ENCODE peak calls at places on chromosomes 16 and 17, in ten cellular contexts. One of them, this sample, is unnamed.
A peak's percentile ranks its signal among the peaks of the same experiment; 100 is the strongest.

GRCh38 chr17:9645858-9646555 is 690 bp downstream of the USP43 start:
- DNase-seq in PC-3: peak; percentile 51
- DNase-seq in OCI-LY7: no peak
- DNase-seq in PC-9: peak; percentile 77
- DNase-seq in HCT116: peak; percentile 12
- DNase-seq in SK-N-SH: peak; percentile 27
- DNase-seq in hepatocyte: peak; percentile 89
- DNase-seq in GM23338: peak; percentile 79
- DNase-seq in Karpas-422: no peak
- DNase-seq in MM.1S: no peak
- DNase-seq in this sample: peak; percentile 20

GRCh38 chr16:29916979-29917378 is 9.0 kb downstream of the KCTD13 start:
- DNase-seq in PC-3: no peak
- DNase-seq in OCI-LY7: no peak
- DNase-seq in PC-9: no peak
- DNase-seq in HCT116: no peak
- DNase-seq in SK-N-SH: peak; percentile 28
- DNase-seq in hepatocyte: no peak
- DNase-seq in GM23338: no peak
- DNase-seq in Karpas-422: no peak
- DNase-seq in MM.1S: no peak
- DNase-seq in this sample: no peak

GRCh38 chr16:74309789-74310781 is 13.5 kb downstream of the PSMD7 start:
- DNase-seq in PC-3: peak; percentile 55
- DNase-seq in OCI-LY7: peak; percentile 55
- DNase-seq in PC-9: peak; percentile 21
- DNase-seq in HCT116: peak; percentile 41
- DNase-seq in SK-N-SH: peak; percentile 66
- DNase-seq in hepatocyte: peak; percentile 58
- DNase-seq in GM23338: peak; percentile 76
- DNase-seq in Karpas-422: peak; percentile 69
- DNase-seq in MM.1S: peak; percentile 10
- DNase-seq in this sample: peak; percentile 70

GRCh38 chr16:14640538-14640937 is 7.8 kb downstream of the BFAR start:
- DNase-seq in PC-3: no peak
- DNase-seq in OCI-LY7: no peak
- DNase-seq in PC-9: no peak
- DNase-seq in HCT116: no peak
- DNase-seq in SK-N-SH: no peak
- DNase-seq in hepatocyte: no peak
- DNase-seq in GM23338: no peak
- DNase-seq in Karpas-422: no peak
- DNase-seq in MM.1S: no peak
- DNase-seq in this sample: no peak

GRCh38 chr17:3026856-3027751 is 36.3 kb downstream of the OR1D5 start:
- DNase-seq in PC-3: no peak
- DNase-seq in OCI-LY7: no peak
- DNase-seq in PC-9: no peak
- DNase-seq in HCT116: no peak
- DNase-seq in SK-N-SH: no peak
- DNase-seq in hepatocyte: no peak
- DNase-seq in GM23338: no peak
- DNase-seq in Karpas-422: no peak
- DNase-seq in MM.1S: no peak
- DNase-seq in this sample: no peak

GRCh38 chr16:27245276-27246231 is 23.0 kb downstream of the NSMCE1 start:
- DNase-seq in PC-3: peak; percentile 83
- DNase-seq in OCI-LY7: no peak
- DNase-seq in PC-9: no peak
- DNase-seq in HCT116: no peak
- DNase-seq in SK-N-SH: no peak
- DNase-seq in hepatocyte: no peak
- DNase-seq in GM23338: no peak
- DNase-seq in Karpas-422: no peak
- DNase-seq in MM.1S: no peak
- DNase-seq in this sample: peak; percentile 93

GRCh38 chr17:82977586-82977985 is 101.8 kb upstream of the METRNL start:
- DNase-seq in PC-3: no peak
- DNase-seq in OCI-LY7: no peak
- DNase-seq in PC-9: no peak
- DNase-seq in HCT116: no peak
- DNase-seq in SK-N-SH: no peak
- DNase-seq in hepatocyte: no peak
- DNase-seq in GM23338: no peak
- DNase-seq in Karpas-422: no peak
- DNase-seq in MM.1S: no peak
- DNase-seq in this sample: no peak

GRCh38 chr16:15833551-15833950 is 23.3 kb downstream of the MYH11 start:
- DNase-seq in PC-3: no peak
- DNase-seq in OCI-LY7: no peak
- DNase-seq in PC-9: no peak
- DNase-seq in HCT116: no peak
- DNase-seq in SK-N-SH: no peak
- DNase-seq in hepatocyte: no peak
- DNase-seq in GM23338: no peak
- DNase-seq in Karpas-422: no peak
- DNase-seq in MM.1S: no peak
- DNase-seq in this sample: no peak

GRCh38 chr17:12024332-12024731 is 3.7 kb downstream of the MAP2K4 start:
- DNase-seq in PC-3: peak; percentile 96
- DNase-seq in OCI-LY7: no peak
- DNase-seq in PC-9: no peak
- DNase-seq in HCT116: peak; percentile 68
- DNase-seq in SK-N-SH: no peak
- DNase-seq in hepatocyte: no peak
- DNase-seq in GM23338: no peak
- DNase-seq in Karpas-422: no peak
- DNase-seq in MM.1S: no peak
- DNase-seq in this sample: peak; percentile 64

GRCh38 chr16:57540906-57541753 is 1.3 kb upstream of the ADGRG5 start:
- DNase-seq in PC-3: no peak
- DNase-seq in OCI-LY7: no peak
- DNase-seq in PC-9: no peak
- DNase-seq in HCT116: no peak
- DNase-seq in SK-N-SH: peak; percentile 10
- DNase-seq in hepatocyte: no peak
- DNase-seq in GM23338: no peak
- DNase-seq in Karpas-422: no peak
- DNase-seq in MM.1S: no peak
- DNase-seq in this sample: no peak

GRCh38 chr17:2050871-2051387 is 4.0 kb upstream of the HIC1 start:
- DNase-seq in PC-3: peak; percentile 41
- DNase-seq in OCI-LY7: no peak
- DNase-seq in PC-9: no peak
- DNase-seq in HCT116: no peak
- DNase-seq in SK-N-SH: no peak
- DNase-seq in hepatocyte: peak; percentile 72
- DNase-seq in GM23338: peak; percentile 77
- DNase-seq in Karpas-422: no peak
- DNase-seq in MM.1S: no peak
- DNase-seq in this sample: peak; percentile 84

GRCh38 chr17:78318843-78319242 is 41.0 kb downstream of the SOCS3 start:
- DNase-seq in PC-3: no peak
- DNase-seq in OCI-LY7: no peak
- DNase-seq in PC-9: no peak
- DNase-seq in HCT116: no peak
- DNase-seq in SK-N-SH: peak; percentile 54
- DNase-seq in hepatocyte: no peak
- DNase-seq in GM23338: no peak
- DNase-seq in Karpas-422: peak; percentile 17
- DNase-seq in MM.1S: no peak
- DNase-seq in this sample: no peak
- H3K4me1 ChIP-seq in PC-3: peaks cover 37% of the 10 kb centered on the region
- H3K4me1 ChIP-seq in OCI-LY7: peaks cover 6% of the 10 kb centered on the region
- H3K4me1 ChIP-seq in PC-9: peaks cover 39% of the 10 kb centered on the region
- H3K4me1 ChIP-seq in HCT116: peaks cover 39% of the 10 kb centered on the region
- H3K4me1 ChIP-seq in SK-N-SH: peaks cover 32% of the 10 kb centered on the region
- H3K4me1 ChIP-seq in hepatocyte: peaks cover 40% of the 10 kb centered on the region
- H3K4me1 ChIP-seq in GM23338: peaks cover 38% of the 10 kb centered on the region
- H3K4me1 ChIP-seq in Karpas-422: peaks cover 13% of the 10 kb centered on the region
- H3K4me1 ChIP-seq in MM.1S: peaks cover 12% of the 10 kb centered on the region
- H3K4me1 ChIP-seq in this sample: peaks cover 39% of the 10 kb centered on the region

DNA sequence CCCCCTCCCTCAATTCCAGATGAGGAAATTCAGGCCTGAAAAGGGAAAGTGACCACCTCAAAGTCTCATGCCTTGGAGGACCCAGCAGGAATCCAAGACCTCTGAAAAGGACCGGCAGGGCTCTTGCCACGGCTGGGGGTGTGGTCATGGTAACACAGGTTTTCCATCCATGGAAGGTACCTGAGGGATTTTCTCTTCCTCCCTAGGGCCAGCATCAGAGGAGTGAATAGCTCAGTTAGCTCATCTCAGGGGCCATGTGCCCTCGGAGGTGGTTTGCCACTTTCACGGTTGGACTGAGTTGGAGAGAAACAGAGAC is 1.3 kb downstream of the CIITA start:
- DNase-seq in PC-3: no peak
- DNase-seq in OCI-LY7: no peak
- DNase-seq in PC-9: no peak
- DNase-seq in HCT116: no peak
- DNase-seq in SK-N-SH: no peak
- DNase-seq in hepatocyte: no peak
- DNase-seq in GM23338: peak; percentile 11
- DNase-seq in Karpas-422: peak; percentile 80
- DNase-seq in MM.1S: no peak
- DNase-seq in this sample: no peak
- H3K9me2 ChIP-seq in PC-3: no peaks in the 10 kb centered on the region
- H3K9me2 ChIP-seq in OCI-LY7: no peaks in the 10 kb centered on the region
- H3K9me2 ChIP-seq in PC-9: no peaks in the 10 kb centered on the region
- H3K9me2 ChIP-seq in HCT116: no peaks in the 10 kb centered on the region
- H3K9me2 ChIP-seq in SK-N-SH: no peaks in the 10 kb centered on the region
- H3K9me2 ChIP-seq in hepatocyte: no peaks in the 10 kb centered on the region
- H3K9me2 ChIP-seq in GM23338: no peaks in the 10 kb centered on the region
- H3K9me2 ChIP-seq in Karpas-422: no peaks in the 10 kb centered on the region
- H3K9me2 ChIP-seq in MM.1S: no peaks in the 10 kb centered on the region
- H3K9me2 ChIP-seq in this sample: no peaks in the 10 kb centered on the region

DNA sequence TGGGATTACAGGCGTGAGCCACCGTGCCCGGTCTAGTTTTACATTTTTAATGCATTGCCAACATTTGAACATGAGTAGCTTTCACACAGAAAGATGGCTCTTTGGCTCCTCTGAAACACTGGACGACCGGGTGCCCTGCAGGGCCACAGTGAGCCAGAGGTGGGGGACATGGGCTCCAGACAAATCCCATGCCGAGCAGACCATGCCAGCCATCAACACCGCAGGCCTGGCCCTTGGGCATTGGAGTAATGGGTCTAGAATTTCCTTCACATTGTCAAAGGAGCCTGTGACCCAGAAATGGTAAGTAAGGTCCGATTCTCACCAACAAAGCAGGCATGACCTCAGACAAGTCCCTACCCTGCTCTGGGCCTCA is 21.4 kb upstream of the MPRIP start:
- DNase-seq in PC-3: no peak
- DNase-seq in OCI-LY7: no peak
- DNase-seq in PC-9: no peak
- DNase-seq in HCT116: no peak
- DNase-seq in SK-N-SH: no peak
- DNase-seq in hepatocyte: no peak
- DNase-seq in GM23338: no peak
- DNase-seq in Karpas-422: no peak
- DNase-seq in MM.1S: no peak
- DNase-seq in this sample: peak; percentile 17
- H2AFZ ChIP-seq in PC-3: no peak overlapping the region
- H2AFZ ChIP-seq in OCI-LY7: no peak overlapping the region
- H2AFZ ChIP-seq in PC-9: no peak overlapping the region
- H2AFZ ChIP-seq in HCT116: peak overlapping the region; percentile 67
- H2AFZ ChIP-seq in SK-N-SH: no peak overlapping the region
- H2AFZ ChIP-seq in hepatocyte: no peak overlapping the region
- H2AFZ ChIP-seq in GM23338: no peak overlapping the region
- H2AFZ ChIP-seq in Karpas-422: no peak overlapping the region
- H2AFZ ChIP-seq in MM.1S: no peak overlapping the region
- H2AFZ ChIP-seq in this sample: peak overlapping the region; percentile 64

DNA sequence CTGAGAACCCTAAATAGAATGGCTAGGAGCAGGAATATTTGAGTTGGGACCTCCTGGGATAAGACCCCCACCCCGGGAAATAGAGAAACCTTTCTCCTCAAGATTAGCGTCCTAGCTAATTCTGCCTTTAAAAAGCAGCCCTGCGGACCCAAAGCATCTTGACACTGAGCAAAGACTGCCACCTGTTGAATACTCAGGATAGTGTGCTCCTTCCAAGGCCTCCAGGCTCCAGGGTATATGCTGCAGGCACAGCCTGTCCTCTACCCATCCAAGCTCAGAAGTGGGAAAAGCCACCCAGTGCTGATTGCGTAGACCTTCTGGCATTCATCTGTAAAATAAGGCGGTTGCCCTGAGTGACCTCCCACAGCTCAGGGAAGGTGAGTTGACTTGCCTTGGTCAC is 456.2 kb upstream of the DYNLRB2 start:
- DNase-seq in PC-3: peak; percentile 26
- DNase-seq in OCI-LY7: no peak
- DNase-seq in PC-9: peak; percentile 23
- DNase-seq in HCT116: no peak
- DNase-seq in SK-N-SH: no peak
- DNase-seq in hepatocyte: peak; percentile 88
- DNase-seq in GM23338: peak; percentile 85
- DNase-seq in Karpas-422: no peak
- DNase-seq in MM.1S: peak; percentile 31
- DNase-seq in this sample: peak; percentile 66
- H3K4me1 ChIP-seq in PC-3: no peaks in the 10 kb centered on the region
- H3K4me1 ChIP-seq in OCI-LY7: no peaks in the 10 kb centered on the region
- H3K4me1 ChIP-seq in PC-9: peaks cover 4% of the 10 kb centered on the region
- H3K4me1 ChIP-seq in HCT116: no peaks in the 10 kb centered on the region
- H3K4me1 ChIP-seq in SK-N-SH: no peaks in the 10 kb centered on the region
- H3K4me1 ChIP-seq in hepatocyte: peaks cover 8% of the 10 kb centered on the region
- H3K4me1 ChIP-seq in GM23338: no peaks in the 10 kb centered on the region
- H3K4me1 ChIP-seq in Karpas-422: no peaks in the 10 kb centered on the region
- H3K4me1 ChIP-seq in MM.1S: no peaks in the 10 kb centered on the region
- H3K4me1 ChIP-seq in this sample: no peaks in the 10 kb centered on the region

GRCh38 chr17:37133131-37133530 is 184.4 kb downstream of the AATF start:
- DNase-seq in PC-3: no peak
- DNase-seq in OCI-LY7: no peak
- DNase-seq in PC-9: no peak
- DNase-seq in HCT116: no peak
- DNase-seq in SK-N-SH: no peak
- DNase-seq in hepatocyte: no peak
- DNase-seq in GM23338: no peak
- DNase-seq in Karpas-422: no peak
- DNase-seq in MM.1S: no peak
- DNase-seq in this sample: no peak
- H3K9me2 ChIP-seq in PC-3: no peaks in the 10 kb centered on the region
- H3K9me2 ChIP-seq in OCI-LY7: no peaks in the 10 kb centered on the region
- H3K9me2 ChIP-seq in PC-9: no peaks in the 10 kb centered on the region
- H3K9me2 ChIP-seq in HCT116: no peaks in the 10 kb centered on the region
- H3K9me2 ChIP-seq in SK-N-SH: no peaks in the 10 kb centered on the region
- H3K9me2 ChIP-seq in hepatocyte: no peaks in the 10 kb centered on the region
- H3K9me2 ChIP-seq in GM23338: no peaks in the 10 kb centered on the region
- H3K9me2 ChIP-seq in Karpas-422: no peaks in the 10 kb centered on the region
- H3K9me2 ChIP-seq in MM.1S: no peaks in the 10 kb centered on the region
- H3K9me2 ChIP-seq in this sample: no peaks in the 10 kb centered on the region

GRCh38 chr16:49528564-49529150 is 155.1 kb downstream of the C16orf78 start:
- DNase-seq in PC-3: no peak
- DNase-seq in OCI-LY7: no peak
- DNase-seq in PC-9: no peak
- DNase-seq in HCT116: no peak
- DNase-seq in SK-N-SH: peak; percentile 48
- DNase-seq in hepatocyte: no peak
- DNase-seq in GM23338: no peak
- DNase-seq in Karpas-422: no peak
- DNase-seq in MM.1S: no peak
- DNase-seq in this sample: peak; percentile 22
- H2AFZ ChIP-seq in PC-3: peak overlapping the region; percentile 36
- H2AFZ ChIP-seq in OCI-LY7: peak overlapping the region; percentile 35
- H2AFZ ChIP-seq in PC-9: no peak overlapping the region
- H2AFZ ChIP-seq in HCT116: no peak overlapping the region
- H2AFZ ChIP-seq in SK-N-SH: peak overlapping the region; percentile 58
- H2AFZ ChIP-seq in hepatocyte: no peak overlapping the region
- H2AFZ ChIP-seq in GM23338: peak overlapping the region; percentile 6
- H2AFZ ChIP-seq in Karpas-422: no peak overlapping the region
- H2AFZ ChIP-seq in MM.1S: no peak overlapping the region
- H2AFZ ChIP-seq in this sample: peak overlapping the region; percentile 87